ENCODE peak calls at places on chromosomes 1 and 21, in five cellular contexts. X is neural crest cell, A is hepatocyte, V is GM04504, O is cardiac muscle cell. F is an unnamed sample.

GRCh38 chr1:8560611-8561544 is 243.0 kb downstream of the SLC45A1 start:
- DNase-seq in X (peak), O (peak), A (peak), V (no peak), F (peak)

GRCh38 chr1:155003227-155003765 is 694 bp downstream of the ZBTB7B start:
- DNase-seq in X (no peak), A (peak), O (peak), V (no peak), F (peak)

GRCh38 chr1:1987142-1987510 is 16.5 kb downstream of the CFAP74 start:
- DNase-seq in O (no peak), X (no peak), A (peak), V (no peak), F (no peak)

GRCh38 chr21:27505516-27505915 is 538.6 kb upstream of the ADAMTS5 start:
- DNase-seq in V (peak), A (no peak), X (no peak), O (no peak), F (no peak)

GRCh38 chr1:51421961-51422360 is 91.6 kb upstream of the TTC39A start:
- DNase-seq in X (no peak), O (peak), A (peak), V (peak), F (peak)

GRCh38 chr1:59017501-59018231 is 233.8 kb upstream of the JUN start:
- DNase-seq in V (no peak), X (no peak), A (no peak), O (no peak), F (no peak)

GRCh38 chr1:71223949-71224348 is 143.1 kb upstream of the ZRANB2 start:
- DNase-seq in O (no peak), X (no peak), V (no peak), A (no peak), F (no peak)

GRCh38 chr1:179871940-179872339 is 5.7 kb downstream of the TOR1AIP2 start:
- DNase-seq in A (no peak), X (no peak), V (no peak), O (no peak), F (no peak)

GRCh38 chr1:52551476-52552235 is 1.2 kb downstream of the TUT4 start:
- DNase-seq in X (peak), A (peak), O (peak), V (no peak), F (peak)

GRCh38 chr21:23949493-23949892 is 1657.8 kb downstream of the MRPL39 start:
- DNase-seq in A (no peak), O (no peak), X (no peak), V (no peak), F (no peak)

GRCh38 chr21:39715804-39716397 is 29.1 kb upstream of the IGSF5 start:
- DNase-seq in V (peak), X (peak), O (peak), A (peak), F (peak)

GRCh38 chr1:69510026-69510425 is 57.7 kb upstream of the LRRC7 start:
- DNase-seq in V (no peak), O (no peak), A (no peak), X (no peak), F (no peak)

GRCh38 chr1:183472488-183473285 is at the start of gene SMG7:
- DNase-seq in X (peak), V (no peak), O (peak), A (peak), F (peak)

GRCh38 chr1:65146908-65147423 is 1.0 kb upstream of the AK4 start:
- DNase-seq in O (no peak), A (no peak), V (no peak), X (no peak), F (peak)

GRCh38 chr1:229645296-229646050 is 19.4 kb downstream of the URB2 start:
- DNase-seq in A (no peak), O (no peak), V (no peak), X (peak), F (no peak)

GRCh38 chr1:205587576-205587975 is 44.2 kb downstream of the ELK4 start:
- DNase-seq in X (no peak), A (no peak), V (no peak), O (no peak), F (no peak)

GRCh38 chr1:192609110-192610079 is 26.6 kb upstream of the RGS13 start:
- DNase-seq in V (no peak), O (no peak), X (no peak), A (no peak), F (no peak)

GRCh38 chr1:197924516-197925123 is 7.4 kb downstream of the LHX9 start:
- DNase-seq in O (peak), V (no peak), A (peak), X (no peak), F (peak)

GRCh38 chr21:32826317-32827167 is 55.0 kb upstream of the PAXBP1 start:
- DNase-seq in O (peak), V (peak), X (peak), A (peak), F (peak)

GRCh38 chr1:19463204-19463803 is 22.0 kb downstream of the CAPZB start:
- DNase-seq in X (no peak), O (no peak), V (no peak), A (no peak), F (no peak)

GRCh38 chr1:162200096-162200847 is 130.8 kb downstream of the NOS1AP start:
- DNase-seq in V (no peak), A (no peak), O (no peak), X (no peak), F (no peak)

GRCh38 chr1:46719689-46720088 is 775 bp upstream of the EFCAB14 start:
- DNase-seq in A (peak), V (no peak), X (no peak), O (no peak), F (peak)

GRCh38 chr1:56179571-56179970 is 399.8 kb downstream of the PLPP3 start:
- DNase-seq in O (peak), V (no peak), A (no peak), X (no peak), F (no peak)

GRCh38 chr1:183180634-183181056 is 5.4 kb upstream of the LAMC2 start:
- DNase-seq in A (peak), V (peak), X (no peak), O (peak), F (no peak)

GRCh38 chr1:34113887-34114286 is 51.1 kb downstream of the CSMD2 start:
- DNase-seq in V (no peak), X (no peak), O (peak), A (peak), F (peak)